ENCODE peak calls at places on chromosome 16, in six cellular contexts. S is HL-60, E is upper lobe of left lung, R is breast epithelium, X is suprapubic skin, K is sigmoid colon. T is an unnamed sample.

GRCh38 chr16:10776280-10776679 is 32.6 kb downstream of the NUBP1 start:
- DNase-seq in R (no peak), K (no peak), X (no peak), E (no peak), S (no peak), T (no peak)

GRCh38 chr16:51523400-51523799 is 372.3 kb upstream of the SALL1 start:
- DNase-seq in S (no peak), K (no peak), R (no peak), E (no peak), X (no peak), T (no peak)

GRCh38 chr16:11259288-11259621 is 3.3 kb upstream of the SOCS1 start:
- DNase-seq in E (no peak), K (no peak), S (no peak), X (no peak), R (no peak), T (no peak)

GRCh38 chr16:69858196-69859104 is 92.7 kb upstream of the CLEC18A start:
- DNase-seq in E (no peak), R (no peak), X (no peak), K (no peak), S (no peak), T (no peak)

GRCh38 chr16:48969611-48970010 is 312.0 kb downstream of the CBLN1 start:
- DNase-seq in X (no peak), E (no peak), R (no peak), S (no peak), K (no peak), T (no peak)

GRCh38 chr16:57530104-57530522 is 6.3 kb downstream of the CCDC102A start:
- DNase-seq in X (peak), K (peak), S (no peak), R (no peak), E (no peak), T (peak)

GRCh38 chr16:64116151-64116550 is 1005.7 kb downstream of the CDH11 start:
- DNase-seq in K (no peak), R (no peak), E (no peak), S (no peak), X (no peak), T (no peak)

GRCh38 chr16:78596348-78596995 is 497.0 kb downstream of the WWOX start:
- DNase-seq in S (no peak), R (no peak), X (no peak), K (no peak), E (no peak), T (no peak)

GRCh38 chr16:73447850-73448249 is 399.9 kb upstream of the ZFHX3 start:
- DNase-seq in R (no peak), E (no peak), X (no peak), S (no peak), K (no peak), T (no peak)

GRCh38 chr16:51159864-51160263 is 8.8 kb upstream of the SALL1 start:
- DNase-seq in K (no peak), R (no peak), S (no peak), X (no peak), E (no peak), T (no peak)

GRCh38 chr16:5490499-5490898 is 392.9 kb upstream of the EEF2KMT start:
- DNase-seq in S (peak), X (no peak), R (no peak), E (peak), K (no peak), T (no peak)

GRCh38 chr16:15966420-15967222 is 17.2 kb downstream of the ABCC1 start:
- DNase-seq in S (no peak), R (no peak), X (no peak), K (no peak), E (no peak), T (no peak)
- TF ChIP-seq POLR2AphosphoS5 in S (no peak), R (no peak), X (no peak), K (no peak), E (no peak), T (no peak)

GRCh38 chr16:86783626-86784266 is 205.4 kb downstream of the FOXL1 start:
- DNase-seq in R (peak), E (no peak), S (no peak), K (peak), X (no peak), T (no peak)
- TF ChIP-seq POLR2AphosphoS5 in R (no peak), E (no peak), S (no peak), K (no peak), X (no peak), T (no peak)

DNA sequence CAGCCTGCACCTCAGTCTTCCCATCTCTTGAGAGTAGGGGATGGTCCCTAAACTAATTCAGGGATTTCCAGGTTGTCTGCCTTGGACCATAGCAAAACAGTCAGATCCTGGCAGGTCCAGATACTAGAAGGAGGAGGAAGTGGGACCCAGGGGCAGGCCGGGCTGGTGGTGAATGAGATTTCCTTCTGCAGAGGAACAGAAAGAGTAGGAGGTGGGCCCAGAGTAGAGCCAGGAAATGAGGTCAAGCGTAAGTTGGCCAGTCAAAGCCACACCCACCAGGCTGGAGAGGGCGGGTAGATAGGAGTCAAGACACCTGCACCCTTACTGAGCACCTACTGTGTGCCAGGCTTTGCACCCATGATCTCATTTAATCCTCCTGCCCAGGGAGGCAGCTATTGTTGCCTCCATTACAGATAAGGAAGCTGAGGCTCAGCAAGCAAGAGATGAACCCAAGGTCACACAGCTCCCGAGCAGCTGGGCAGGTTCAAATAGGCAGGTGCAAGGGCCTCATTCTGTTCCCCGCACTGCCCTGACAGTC is 2.6 kb downstream of the CDH5 start:
- DNase-seq in K (no peak), E (no peak), S (peak), X (no peak), R (no peak), T (peak)
- TF ChIP-seq POLR2AphosphoS5 in K (no peak), E (no peak), S (no peak), X (no peak), R (no peak), T (no peak)

DNA sequence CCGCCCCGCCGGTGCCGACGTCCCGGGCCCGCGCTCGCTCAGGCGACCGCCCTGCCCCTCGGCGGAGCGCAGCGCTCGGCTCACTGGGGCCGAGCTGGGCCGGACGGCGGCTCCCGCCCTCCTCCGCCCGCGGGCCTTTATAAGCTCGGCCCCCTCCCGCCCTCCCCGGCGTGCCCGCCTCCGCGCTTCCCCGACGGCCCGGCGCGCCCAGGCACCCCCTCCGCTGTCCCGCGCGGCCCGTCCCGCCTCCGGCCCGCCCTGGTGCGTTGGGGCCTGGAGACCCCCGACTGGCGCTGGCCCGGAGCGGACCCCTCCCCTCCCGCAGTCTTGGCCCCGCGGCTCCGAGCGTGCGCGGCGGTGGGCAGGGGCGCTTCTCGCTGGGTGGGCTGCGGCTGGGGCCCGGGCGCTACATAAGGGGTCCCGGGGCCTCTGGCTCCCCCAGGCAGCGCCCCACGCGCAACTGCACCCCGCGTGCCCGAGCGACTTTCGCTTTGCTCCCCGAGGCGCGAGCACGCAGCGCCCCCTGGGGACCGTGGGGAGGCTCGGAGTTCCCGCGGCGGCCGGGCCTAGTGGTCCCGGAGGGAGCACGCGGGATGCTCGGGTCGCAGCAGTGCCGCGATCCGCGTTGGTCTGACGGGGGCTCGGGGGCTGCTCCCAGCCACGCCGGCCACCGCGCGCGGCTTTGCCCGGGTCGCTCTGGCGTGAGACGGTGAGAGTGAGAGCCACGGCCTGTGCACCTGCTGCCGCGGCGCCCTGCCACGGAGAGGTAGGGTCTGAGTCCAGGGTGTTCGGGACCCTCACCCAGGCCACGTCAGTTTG is at the start of gene PIEZO1:
- DNase-seq in K (peak), E (peak), S (peak), R (no peak), X (no peak), T (peak)
- TF ChIP-seq POLR2AphosphoS5 in K (peak), E (peak), S (peak), R (peak), X (no peak), T (peak)

GRCh38 chr16:817001-817906 is 16.7 kb upstream of the GNG13 start:
- DNase-seq in S (no peak), K (no peak), R (no peak), X (no peak), E (peak), T (no peak)

GRCh38 chr16:820730-821129 is 20.2 kb upstream of the GNG13 start:
- DNase-seq in K (no peak), S (no peak), X (no peak), E (no peak), R (no peak), T (no peak)

GRCh38 chr16:818132-818531 is 17.6 kb upstream of the GNG13 start:
- DNase-seq in S (no peak), K (no peak), X (no peak), R (no peak), E (no peak), T (no peak)

GRCh38 chr16:818592-818991 is 18.1 kb upstream of the GNG13 start:
- DNase-seq in R (no peak), K (no peak), X (no peak), E (no peak), S (no peak), T (no peak)

GRCh38 chr16:819336-819735 is 18.8 kb upstream of the GNG13 start:
- DNase-seq in K (no peak), E (no peak), S (no peak), X (no peak), R (no peak), T (no peak)
- TF ChIP-seq POLR2AphosphoS5 in K (no peak), E (no peak), S (no peak), X (no peak), R (no peak), T (no peak)

GRCh38 chr16:4407543-4408322 is 8.7 kb downstream of the CORO7 start:
- DNase-seq in K (peak), X (no peak), S (no peak), E (no peak), R (no peak), T (no peak)

GRCh38 chr16:4402439-4403132 is 13.8 kb downstream of the CORO7 start:
- DNase-seq in K (peak), X (peak), R (peak), S (peak), E (peak), T (peak)

GRCh38 chr16:4403133-4403949 is 13.1 kb downstream of the CORO7 start:
- DNase-seq in R (no peak), E (no peak), X (no peak), S (no peak), K (no peak), T (peak)

GRCh38 chr16:4404247-4404966 is 12.0 kb downstream of the CORO7 start:
- DNase-seq in E (peak), S (peak), K (no peak), X (peak), R (no peak), T (peak)

GRCh38 chr16:4404967-4405696 is 11.3 kb downstream of the CORO7 start:
- DNase-seq in S (no peak), K (peak), E (peak), X (peak), R (no peak), T (peak)
- TF ChIP-seq POLR2AphosphoS5 in S (no peak), K (no peak), E (no peak), X (no peak), R (no peak), T (no peak)

DNA sequence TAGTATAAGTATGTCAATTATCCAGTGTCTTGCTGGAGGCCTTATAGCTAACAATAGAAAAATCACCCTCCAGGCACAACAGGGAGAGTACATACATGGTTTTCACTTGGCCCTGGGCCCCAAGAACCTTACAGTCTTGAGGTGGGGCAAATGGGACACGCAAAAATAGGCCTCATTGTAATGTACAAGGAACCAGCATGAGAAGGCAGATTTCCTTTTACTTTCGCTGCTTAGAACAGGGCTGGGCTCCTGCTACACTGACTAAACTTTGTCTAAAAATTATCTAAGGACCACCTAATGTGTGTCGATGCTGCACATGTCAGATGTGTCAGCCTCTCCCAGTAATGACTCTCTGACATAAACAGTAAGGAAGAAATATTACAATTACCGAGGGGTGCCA is 224.0 kb upstream of the IRX3 start:
- DNase-seq in E (no peak), X (no peak), K (no peak), S (no peak), R (no peak), T (no peak)
- TF ChIP-seq POLR2AphosphoS5 in E (no peak), X (no peak), K (no peak), S (no peak), R (no peak), T (no peak)

DNA sequence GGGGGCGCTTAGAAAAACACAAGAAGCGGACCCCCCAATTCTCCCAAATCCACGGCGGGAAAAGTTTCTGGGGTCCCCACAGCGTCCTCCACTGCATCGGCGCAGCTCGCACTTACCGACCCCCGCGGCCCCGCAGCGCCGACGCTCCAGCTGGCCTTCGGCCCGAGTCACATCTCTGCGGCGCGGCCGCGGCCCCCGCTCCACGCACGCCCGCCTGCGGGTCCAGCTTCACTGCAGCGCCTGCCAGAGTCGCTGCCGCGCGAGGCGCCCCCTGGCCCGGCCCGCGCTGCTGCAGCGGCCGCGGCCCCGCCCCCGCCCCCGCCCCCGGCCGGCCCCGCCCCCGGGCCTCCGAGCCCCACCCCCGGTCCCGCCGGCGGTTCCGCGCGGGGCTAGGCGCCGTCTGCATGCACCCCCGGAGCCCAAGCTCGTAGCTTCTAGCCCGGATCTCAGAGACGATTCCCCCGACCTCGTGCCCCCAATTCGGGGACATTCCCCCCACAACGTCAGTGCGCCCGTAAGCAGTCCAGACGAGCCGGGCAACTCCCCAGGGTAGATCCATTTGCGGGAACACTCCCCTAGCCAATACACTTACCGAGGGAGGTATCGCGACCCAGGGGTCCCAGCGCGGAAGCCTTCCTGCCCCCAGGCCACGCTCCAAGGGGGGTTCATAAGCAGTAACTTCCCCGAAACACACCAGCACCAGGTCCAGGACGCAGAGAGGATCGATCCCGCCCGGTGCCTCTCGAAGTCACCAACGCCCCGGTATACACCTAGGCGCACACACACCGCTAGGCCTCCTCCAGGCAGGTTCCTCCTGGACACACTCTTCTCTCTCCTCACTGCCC is at the start of gene GPRC5B:
- DNase-seq in S (peak), X (no peak), K (peak), E (peak), R (peak), T (peak)
- TF ChIP-seq POLR2AphosphoS5 in S (no peak), X (no peak), K (no peak), E (no peak), R (no peak), T (no peak)

GRCh38 chr16:86052926-86053325 is 154.0 kb downstream of the IRF8 start:
- DNase-seq in E (no peak), K (peak), X (no peak), S (no peak), R (no peak), T (peak)

GRCh38 chr16:86050111-86050510 is 151.1 kb downstream of the IRF8 start:
- DNase-seq in X (no peak), K (no peak), R (no peak), S (no peak), E (no peak), T (peak)

GRCh38 chr16:86052115-86052670 is 153.2 kb downstream of the IRF8 start:
- DNase-seq in K (peak), E (no peak), X (no peak), R (no peak), S (no peak), T (peak)

GRCh38 chr16:86050591-86051375 is 151.8 kb downstream of the IRF8 start:
- DNase-seq in R (no peak), S (no peak), X (no peak), K (no peak), E (no peak), T (peak)

DNA sequence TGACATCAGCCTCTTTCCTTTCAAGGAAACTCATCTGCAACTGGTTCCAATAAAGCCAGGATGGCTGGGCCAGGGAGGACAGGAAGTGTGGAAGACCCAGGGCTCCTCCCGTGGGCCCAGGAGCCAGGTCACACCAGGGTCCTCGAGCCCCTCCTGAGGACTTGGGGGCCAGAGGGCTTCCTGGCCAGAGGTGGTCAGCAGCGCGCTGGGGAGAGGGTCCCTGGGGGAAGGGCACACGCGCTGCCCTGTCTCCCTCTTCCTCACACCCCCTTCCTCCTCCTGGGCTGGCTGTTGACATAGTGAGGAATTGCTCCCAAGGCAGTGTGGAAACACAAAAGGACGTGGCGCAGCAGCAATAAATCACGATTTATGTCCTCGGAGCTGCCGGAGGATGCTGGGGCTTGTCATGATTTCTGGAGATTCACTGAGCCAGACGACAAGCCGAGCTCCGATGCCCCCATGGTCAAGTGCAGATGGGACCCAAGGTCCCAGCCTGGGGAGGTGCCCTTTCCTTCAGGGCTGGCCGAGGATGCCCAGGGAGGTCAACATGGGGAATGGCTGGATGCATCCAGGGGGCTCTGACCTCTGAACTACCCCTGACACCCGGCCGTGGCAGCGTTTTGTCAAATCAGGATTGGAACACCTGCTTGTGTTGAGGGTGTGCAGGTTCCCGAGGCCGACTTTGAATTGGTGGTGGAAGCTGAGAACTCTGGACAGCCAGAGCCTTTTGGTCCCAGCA is 152.6 kb downstream of the IRF8 start:
- DNase-seq in X (no peak), R (no peak), K (no peak), S (no peak), E (no peak), T (peak)
- TF ChIP-seq POLR2AphosphoS5 in X (no peak), R (no peak), K (no peak), S (no peak), E (no peak), T (no peak)

GRCh38 chr16:68416057-68417046 is 32.0 kb downstream of the SMPD3 start:
- DNase-seq in S (no peak), R (peak), K (no peak), E (peak), X (no peak), T (peak)
- TF ChIP-seq POLR2AphosphoS5 in S (no peak), R (peak), K (no peak), E (peak), X (no peak), T (no peak)